ENCODE peak calls at places on chromosomes 1 and 21, in five cellular contexts. B is ascending aorta, F is GOT3, C is M059J, X is iris pigment epithelial cell. A is an unnamed sample.

GRCh38 chr1:18947570-18947969 is 8.9 kb downstream of the IFFO2 start:
- DNase-seq in C (no peak), F (no peak), B (no peak), X (no peak), A (no peak)

GRCh38 chr21:9758888-9759287 is 762.5 kb upstream of the TPTE start:
- DNase-seq in B (peak; percentile 61), X (no peak), F (no peak), C (no peak), A (no peak)

GRCh38 chr1:240475832-240476231 is 136.1 kb downstream of the GREM2 start:
- DNase-seq in F (no peak), X (no peak), C (no peak), B (no peak), A (no peak)

GRCh38 chr1:228944991-228945390 is 209.7 kb downstream of the RHOU start:
- DNase-seq in X (peak; percentile 68), B (no peak), C (no peak), F (no peak), A (no peak)

GRCh38 chr1:112818990-112819689 is 104.0 kb upstream of the PPM1J start:
- DNase-seq in C (peak; percentile 76), F (no peak), B (no peak), X (peak; percentile 84), A (peak; percentile 43)

GRCh38 chr21:29322570-29322957 is 23.8 kb downstream of the BACH1 start:
- DNase-seq in X (no peak), C (no peak), F (no peak), B (no peak), A (no peak)

GRCh38 chr1:6392880-6393399 is 627 bp downstream of the ACOT7 start:
- DNase-seq in C (no peak), B (no peak), X (no peak), F (no peak), A (no peak)

GRCh38 chr1:77953907-77954306 is 25.0 kb downstream of the FUBP1 start:
- DNase-seq in B (no peak), F (no peak), C (no peak), X (no peak), A (no peak)

GRCh38 chr1:98467122-98467521 is 194.4 kb upstream of the SNX7 start:
- DNase-seq in X (no peak), B (no peak), F (no peak), C (no peak), A (no peak)

GRCh38 chr1:62285984-62286481 is 33.2 kb downstream of the KANK4 start:
- DNase-seq in C (no peak), X (no peak), B (no peak), F (no peak), A (peak; percentile 11)

GRCh38 chr1:199898654-199899053 is 128.9 kb upstream of the NR5A2 start:
- DNase-seq in C (peak; percentile 24), F (no peak), B (no peak), X (peak; percentile 60), A (peak; percentile 54)

GRCh38 chr1:7552402-7552801 is 218.7 kb upstream of the VAMP3 start:
- DNase-seq in C (peak; percentile 59), X (peak; percentile 31), F (no peak), B (no peak), A (no peak)

GRCh38 chr1:112697781-112698201 is 9.1 kb downstream of the RHOC start:
- DNase-seq in B (no peak), F (no peak), C (no peak), X (no peak), A (no peak)

GRCh38 chr21:37367758-37368535 is 1.4 kb downstream of the DYRK1A start:
- DNase-seq in C (peak; percentile 69), X (peak; percentile 53), F (no peak), B (peak; percentile 72), A (no peak)

GRCh38 chr1:163875927-163876320 is 554.2 kb downstream of the NUF2 start:
- DNase-seq in C (peak; percentile 27), F (no peak), X (peak; percentile 88), B (no peak), A (no peak)

GRCh38 chr21:25834376-25834775 is 99.6 kb downstream of the GABPA start:
- DNase-seq in B (no peak), C (no peak), X (no peak), F (no peak), A (peak; percentile 60)

GRCh38 chr1:102096162-102096561 is 99.4 kb upstream of the OLFM3 start:
- DNase-seq in C (no peak), X (no peak), F (no peak), B (no peak), A (no peak)

A was measured in bronchial epithelial cell.